ENCODE peak calls at places on chromosome 22, in six cellular contexts. B is body of pancreas; W is lung; R is CD8-positive, alpha-beta T cell; T is right cardiac atrium; X is left colon. G is an unnamed sample.

GRCh38 chr22:35589071-35589735 is 27.9 kb downstream of the MB start:
- ATAC-seq in R (no peak), T (no peak), B (peak; percentile 26), X (peak; percentile 39), W (peak; percentile 61), G (peak; percentile 71)

GRCh38 chr22:43042101-43042780 is 27.3 kb upstream of the PACSIN2 start:
- ATAC-seq in B (peak; percentile 68), R (no peak), T (no peak), W (no peak), X (no peak), G (peak; percentile 70)

GRCh38 chr22:36395922-36396321 is 8.2 kb upstream of the MYH9 start:
- ATAC-seq in T (no peak), X (no peak), B (peak; percentile 24), R (no peak), W (no peak), G (peak; percentile 84)

GRCh38 chr22:17337639-17338038 is 31.6 kb upstream of the CECR2 start:
- ATAC-seq in W (no peak), R (no peak), B (no peak), T (no peak), X (no peak), G (no peak)

GRCh38 chr22:17952273-17952801 is 72.0 kb downstream of the MICAL3 start:
- ATAC-seq in W (no peak), X (peak; percentile 83), R (no peak), T (no peak), B (no peak), G (peak; percentile 75)

GRCh38 chr22:29385748-29386147 is 2.6 kb downstream of the AP1B1 start:
- ATAC-seq in T (no peak), B (no peak), X (no peak), W (no peak), R (no peak), G (peak; percentile 7)

GRCh38 chr22:30398685-30399680 is 2.2 kb downstream of the SEC14L2 start:
- ATAC-seq in W (no peak), B (no peak), R (no peak), X (peak; percentile 3), T (no peak), G (no peak)

GRCh38 chr22:50461979-50462540 is 12.8 kb downstream of the SBF1 start:
- ATAC-seq in R (no peak), B (no peak), X (peak; percentile 5), W (no peak), T (no peak), G (no peak)

GRCh38 chr22:31790240-31790639 is 36.4 kb downstream of the DEPDC5 start:
- ATAC-seq in X (no peak), B (no peak), W (no peak), T (peak; percentile 44), R (no peak), G (no peak)

GRCh38 chr22:25390297-25391240 is 171.1 kb downstream of the CRYBB2 start:
- ATAC-seq in X (no peak), R (no peak), T (no peak), B (no peak), W (no peak), G (no peak)

GRCh38 chr22:38921126-38921525 is 36.3 kb upstream of the APOBEC3A start:
- ATAC-seq in B (peak; percentile 74), R (no peak), W (no peak), T (no peak), X (peak; percentile 73), G (peak; percentile 73)

GRCh38 chr22:35731321-35731720 is 13.6 kb downstream of the APOL5 start:
- ATAC-seq in B (no peak), R (no peak), T (no peak), W (no peak), X (no peak), G (no peak)

GRCh38 chr22:30754521-30754920 is 59.8 kb downstream of the OSBP2 start:
- ATAC-seq in R (no peak), W (no peak), B (no peak), X (no peak), T (no peak), G (no peak)

GRCh38 chr22:21839765-21840140 is 27.7 kb downstream of the MAPK1 start:
- ATAC-seq in T (no peak), B (no peak), R (no peak), W (no peak), X (no peak), G (no peak)

GRCh38 chr22:46546466-46547178 is 9.2 kb upstream of the CELSR1 start:
- ATAC-seq in W (no peak), X (no peak), R (no peak), B (peak; percentile 62), T (peak; percentile 82), G (peak; percentile 3)

GRCh38 chr22:35328472-35328885 is 28.8 kb downstream of the TOM1 start:
- ATAC-seq in R (no peak), T (peak; percentile 63), X (peak; percentile 33), W (no peak), B (peak; percentile 98), G (no peak)

GRCh38 chr22:30372915-30373314 is 14.3 kb downstream of the RNF215 start:
- ATAC-seq in W (no peak), R (no peak), B (no peak), T (no peak), X (peak; percentile 45), G (no peak)

GRCh38 chr22:29907753-29908515 is 25.0 kb downstream of the MTMR3 start:
- ATAC-seq in W (peak; percentile 52), B (peak; percentile 87), R (no peak), X (peak; percentile 96), T (peak; percentile 79), G (peak; percentile 96)

GRCh38 chr22:19503869-19504268 is 20.3 kb downstream of the CLDN5 start:
- ATAC-seq in R (no peak), T (no peak), W (no peak), X (no peak), B (no peak), G (no peak)

GRCh38 chr22:37334859-37335818 is 52.8 kb downstream of the CYTH4 start:
- ATAC-seq in W (no peak), B (no peak), T (no peak), R (no peak), X (no peak), G (no peak)

GRCh38 chr22:20899827-20900423 is 17.3 kb upstream of the CRKL start:
- ATAC-seq in R (no peak), X (no peak), W (no peak), T (no peak), B (no peak), G (no peak)

GRCh38 chr22:30984317-30984716 is 15.3 kb downstream of the TUG1 start:
- ATAC-seq in T (no peak), W (no peak), R (no peak), B (no peak), X (peak; percentile 97), G (peak; percentile 35)

GRCh38 chr22:46241397-46242007 is 8.6 kb downstream of the CDPF1 start:
- ATAC-seq in W (no peak), B (no peak), T (no peak), X (no peak), R (no peak), G (no peak)

GRCh38 chr22:17772963-17773605 is 1.2 kb downstream of the BID start:
- ATAC-seq in R (no peak), B (peak; percentile 27), W (no peak), T (no peak), X (no peak), G (peak; percentile 44)

GRCh38 chr22:24497879-24498278 is 2.7 kb downstream of the UPB1 start:
- ATAC-seq in X (no peak), T (no peak), R (no peak), W (no peak), B (no peak), G (no peak)

GRCh38 chr22:24407278-24407665 is 20.1 kb upstream of the ADORA2A start:
- ATAC-seq in X (no peak), W (no peak), B (no peak), T (peak; percentile 31), R (no peak), G (no peak)

GRCh38 chr22:48147831-48148230 is 1385.4 kb downstream of the TBC1D22A start:
- ATAC-seq in X (no peak), W (no peak), T (no peak), R (no peak), B (no peak), G (no peak)

GRCh38 chr22:44181912-44182590 is 1.3 kb downstream of the PARVG start:
- ATAC-seq in B (no peak), T (no peak), W (peak; percentile 24), R (peak; percentile 11), X (no peak), G (peak; percentile 5)

GRCh38 chr22:31750365-31751284 is 693 bp upstream of the PRR14L start:
- ATAC-seq in B (no peak), W (no peak), R (no peak), T (no peak), X (no peak), G (no peak)

GRCh38 chr22:19596680-19597398 is 72.6 kb upstream of the CLDN5 start:
- ATAC-seq in T (no peak), B (no peak), X (no peak), R (peak; percentile 9), W (no peak), G (no peak)

GRCh38 chr22:45290410-45290936 is 5.7 kb downstream of the UPK3A start:
- ATAC-seq in T (peak; percentile 40), B (peak; percentile 34), R (no peak), W (no peak), X (peak; percentile 67), G (peak; percentile 54)